ENCODE peak calls at places on chromosome 12, in nine cellular contexts. V, F, D, O, L, H, E, B and N are unnamed samples.

GRCh38 chr12:79737875-79738718 is 47.3 kb upstream of the PAWR start:
- DNase-seq in B (no peak), V (no peak), D (no peak), L (peak), E (peak), F (no peak), O (peak), H (no peak), N (peak)

GRCh38 chr12:94033112-94033511 is 115.3 kb upstream of the PLXNC1 start:
- DNase-seq in O (no peak), H (no peak), V (no peak), B (no peak), D (no peak), L (no peak), E (no peak), F (no peak), N (no peak)

GRCh38 chr12:52992699-52993557 is 13.3 kb upstream of the EIF4B start:
- DNase-seq in E (no peak), O (peak), L (no peak), B (no peak), D (no peak), F (no peak), H (no peak), V (no peak), N (peak)

GRCh38 chr12:58529897-58530296 is 390.4 kb downstream of the LRIG3 start:
- DNase-seq in O (peak), B (no peak), V (no peak), H (peak), L (peak), E (no peak), D (no peak), F (peak), N (peak)

GRCh38 chr12:122067966-122068365 is 10.6 kb upstream of the MLXIP start:
- DNase-seq in O (peak), E (peak), F (no peak), L (peak), V (no peak), H (no peak), B (peak), D (peak), N (no peak)

GRCh38 chr12:64600164-64600561 is 10.1 kb upstream of the RASSF3 start:
- DNase-seq in F (no peak), L (no peak), V (no peak), H (no peak), E (no peak), B (no peak), D (no peak), O (no peak), N (no peak)

GRCh38 chr12:72141381-72141780 is 130.8 kb upstream of the TRHDE start:
- DNase-seq in F (no peak), D (no peak), O (peak), E (peak), H (no peak), V (no peak), L (no peak), B (peak), N (peak)

GRCh38 chr12:121573949-121574520 is 6.8 kb downstream of the KDM2B start:
- DNase-seq in L (no peak), E (no peak), H (no peak), V (no peak), B (no peak), D (no peak), O (no peak), F (no peak), N (no peak)

GRCh38 chr12:108575199-108575912 is 13.0 kb downstream of the ISCU start:
- DNase-seq in E (no peak), L (no peak), V (no peak), H (no peak), F (no peak), B (no peak), D (no peak), O (no peak), N (no peak)

GRCh38 chr12:131783915-131784541 is 44.2 kb upstream of the MMP17 start:
- DNase-seq in L (peak), O (peak), V (no peak), D (no peak), B (no peak), E (no peak), F (peak), H (peak), N (peak)